ENCODE peak calls at places on chromosomes 16 and 17, in ten cellular contexts. E, Y, W, K, Z, F, S, H, V and M are unnamed samples.
A peak's percentile ranks its signal among the peaks of the same experiment; 100 is the strongest.

GRCh38 chr16:68860978-68861892 is 17.9 kb downstream of the TANGO6 start:
- DNase-seq in H (no peak), V (no peak), F (no peak), Z (no peak), Y (no peak), E (no peak), K (no peak), S (no peak), W (no peak), M (no peak)

GRCh38 chr16:30785126-30786106 is 1.6 kb downstream of the ZNF629 start:
- DNase-seq in F (no peak), H (no peak), K (no peak), V (no peak), W (no peak), E (no peak), Y (no peak), Z (no peak), S (no peak), M (no peak)

GRCh38 chr16:31493506-31494125 is 10.7 kb downstream of the SLC5A2 start:
- DNase-seq in S (no peak), Z (no peak), F (no peak), E (no peak), K (no peak), Y (no peak), H (no peak), V (no peak), W (no peak), M (no peak)

GRCh38 chr17:21213491-21214014 is 408 bp downstream of the TMEM11 start:
- DNase-seq in E (peak; percentile 6), Z (peak; percentile 64), K (no peak), S (no peak), Y (no peak), W (no peak), F (peak; percentile 28), H (no peak), V (no peak), M (no peak)

GRCh38 chr16:49848530-49848929 is 7.4 kb downstream of the ZNF423 start:
- DNase-seq in Z (no peak), E (no peak), Y (no peak), H (no peak), W (no peak), F (no peak), S (no peak), K (no peak), V (no peak), M (no peak)

GRCh38 chr16:73022534-73022933 is 25.4 kb downstream of the ZFHX3 start:
- DNase-seq in V (no peak), Y (no peak), Z (no peak), F (no peak), S (no peak), K (no peak), E (no peak), W (no peak), H (no peak), M (no peak)

GRCh38 chr16:77805403-77805802 is 17.0 kb downstream of the VAT1L start:
- DNase-seq in F (no peak), S (peak; percentile 62), Z (no peak), K (no peak), V (no peak), E (no peak), Y (no peak), W (no peak), H (no peak), M (no peak)

GRCh38 chr17:47934856-47935255 is 6.5 kb upstream of the PNPO start:
- DNase-seq in F (no peak), K (no peak), Z (no peak), S (no peak), E (no peak), V (no peak), Y (no peak), W (no peak), H (no peak), M (no peak)

GRCh38 chr16:85191341-85191965 is 79.2 kb upstream of the CIBAR2 start:
- DNase-seq in W (no peak), Z (no peak), V (no peak), H (no peak), Y (no peak), F (no peak), E (no peak), K (no peak), S (no peak), M (no peak)

GRCh38 chr17:16942141-16943031 is 29.5 kb downstream of the TNFRSF13B start:
- DNase-seq in E (no peak), H (no peak), Z (peak; percentile 23), F (no peak), S (no peak), V (no peak), W (no peak), Y (no peak), K (no peak), M (no peak)

GRCh38 chr17:18920911-18921441 is 31.0 kb upstream of the SLC5A10 start:
- DNase-seq in H (peak; percentile 34), Z (peak; percentile 47), V (no peak), S (no peak), K (no peak), E (no peak), W (peak; percentile 52), Y (no peak), F (peak; percentile 58), M (no peak)

GRCh38 chr16:83728518-83728917 is 79.3 kb upstream of the HSBP1 start:
- DNase-seq in H (no peak), Z (no peak), S (no peak), W (no peak), K (no peak), E (no peak), F (no peak), Y (no peak), V (no peak), M (no peak)

GRCh38 chr16:88194397-88195020 is 188.2 kb upstream of the ZNF469 start:
- DNase-seq in H (no peak), V (no peak), Z (peak; percentile 76), W (no peak), Y (no peak), F (no peak), E (no peak), K (peak; percentile 26), S (no peak), M (no peak)

GRCh38 chr16:46745594-46745993 is 2.5 kb downstream of the MYLK3 start:
- DNase-seq in V (no peak), Y (no peak), Z (no peak), W (no peak), H (no peak), K (no peak), S (no peak), F (no peak), E (no peak), M (no peak)